ENCODE peak calls at places on chromosomes 13 and 19, in four cellular contexts. R is GM06990, P is COLO829, Y is aorta. K is an unnamed sample.

GRCh38 chr13:95326695-95327094 is 25.4 kb upstream of the ABCC4 start:
- DNase-seq in Y (no peak), R (no peak), P (no peak), K (no peak)

GRCh38 chr13:51626749-51627148 is 42.5 kb downstream of the WDFY2 start:
- DNase-seq in Y (no peak), R (no peak), P (no peak), K (no peak)

GRCh38 chr13:51731759-51732158 is 72.2 kb downstream of the DHRS12 start:
- DNase-seq in R (no peak), P (peak; percentile 72), Y (no peak), K (no peak)

GRCh38 chr13:46893820-46894533 is 2.9 kb downstream of the HTR2A start:
- DNase-seq in R (peak; percentile 64), Y (peak; percentile 79), P (no peak), K (peak; percentile 77)

GRCh38 chr13:110448230-110448629 is 113.3 kb downstream of the RAB20 start:
- DNase-seq in Y (no peak), P (no peak), R (no peak), K (no peak)

GRCh38 chr13:75836441-75836840 is 200.3 kb downstream of the LMO7 start:
- DNase-seq in R (no peak), P (no peak), Y (no peak), K (no peak)

GRCh38 chr13:27793377-27794074 is 1.2 kb downstream of the GSX1 start:
- DNase-seq in P (no peak), R (no peak), Y (no peak), K (peak; percentile 74)

GRCh38 chr13:99404005-99404755 is 97.0 kb upstream of the GPR183 start:
- DNase-seq in P (no peak), Y (no peak), R (no peak), K (no peak)

GRCh38 chr13:29859971-29860370 is 9.6 kb upstream of the UBL3 start:
- DNase-seq in Y (no peak), P (no peak), R (no peak), K (no peak)

GRCh38 chr13:114129649-114130062 is 2.8 kb downstream of the RASA3 start:
- DNase-seq in P (no peak), Y (no peak), R (no peak), K (peak; percentile 53)

GRCh38 chr19:47848871-47849473 is 10.1 kb upstream of the TPRX2 start:
- DNase-seq in Y (peak; percentile 53), P (no peak), R (no peak), K (no peak)

GRCh38 chr19:51079486-51080110 is 3.1 kb downstream of the KLK14 start:
- DNase-seq in P (no peak), Y (no peak), R (no peak), K (peak; percentile 86)

GRCh38 chr19:48330012-48330681 is 4.8 kb downstream of the EMP3 start:
- DNase-seq in P (no peak), Y (peak; percentile 83), R (peak; percentile 91), K (peak; percentile 77)

GRCh38 chr13:99806671-99807070 is 164.9 kb downstream of the ZIC5 start:
- DNase-seq in R (no peak), Y (no peak), P (no peak), K (no peak)

GRCh38 chr13:101751488-101751887 is 299.0 kb downstream of the ITGBL1 start:
- DNase-seq in P (peak; percentile 12), R (no peak), Y (no peak), K (no peak)

GRCh38 chr13:29594310-29594709 is 1.2 kb downstream of the SLC7A1 start:
- DNase-seq in Y (no peak), R (no peak), P (no peak), K (no peak)

GRCh38 chr13:20779405-20779804 is 5.6 kb upstream of the EEF1AKMT1 start:
- DNase-seq in R (no peak), P (no peak), Y (no peak), K (no peak)

GRCh38 chr19:18021121-18021755 is 13.3 kb downstream of the ARRDC2 start:
- DNase-seq in P (no peak), R (peak; percentile 52), Y (peak; percentile 96), K (peak; percentile 93)

GRCh38 chr19:3982701-3983541 is 2.3 kb downstream of the EEF2 start:
- DNase-seq in P (no peak), Y (peak; percentile 55), R (no peak), K (peak; percentile 72)

GRCh38 chr19:1105217-1105872 is 1.6 kb downstream of the GPX4 start:
- DNase-seq in P (no peak), R (no peak), Y (peak; percentile 74), K (no peak)

GRCh38 chr19:18433039-18433691 is 4.8 kb downstream of the ISYNA1 start:
- DNase-seq in P (no peak), R (peak; percentile 75), Y (no peak), K (peak; percentile 68)

GRCh38 chr13:91031508-91031907 is 316.0 kb upstream of the MIR17HG start:
- DNase-seq in P (no peak), R (no peak), Y (no peak), K (no peak)

GRCh38 chr19:46493236-46494114 is 2.2 kb downstream of the PNMA8B start:
- DNase-seq in Y (peak; percentile 70), R (no peak), P (no peak), K (peak; percentile 79)

GRCh38 chr13:101514695-101515275 is 62.3 kb downstream of the ITGBL1 start:
- DNase-seq in P (peak; percentile 2), R (peak; percentile 5), Y (no peak), K (no peak)

GRCh38 chr19:51359294-51359693 is 6.9 kb downstream of the ETFB start:
- DNase-seq in R (no peak), P (no peak), Y (no peak), K (no peak)

GRCh38 chr13:40445557-40445990 is 220.9 kb downstream of the FOXO1 start:
- DNase-seq in R (peak; percentile 96), Y (peak; percentile 72), P (no peak), K (peak; percentile 77)

GRCh38 chr13:19864018-19864338 is 529 bp upstream of the ZMYM5 start:
- DNase-seq in R (peak; percentile 91), Y (peak; percentile 83), P (peak; percentile 47), K (peak; percentile 85)

GRCh38 chr13:114148521-114148855 is 16.1 kb upstream of the RASA3 start:
- DNase-seq in Y (peak; percentile 53), P (no peak), R (peak; percentile 57), K (no peak)

GRCh38 chr13:99316657-99317244 is 9.6 kb upstream of the GPR183 start:
- DNase-seq in P (no peak), Y (no peak), R (no peak), K (no peak)

GRCh38 chr13:53788286-53788685 is 759.7 kb downstream of the OLFM4 start:
- DNase-seq in P (no peak), Y (no peak), R (no peak), K (no peak)